ENCODE peak calls at places on chromosomes 3 and 15, in four cellular contexts. X, Y, U and J are unnamed samples.
A peak's percentile ranks its signal among the peaks of the same experiment; 100 is the strongest.

GRCh38 chr3:183818041-183818620 is 7.2 kb downstream of the MAP6D1 start:
- DNase-seq in X (no peak), Y (no peak), U (no peak), J (no peak)

GRCh38 chr3:179074656-179075055 is 3.0 kb upstream of the ZMAT3 start:
- DNase-seq in X (no peak), Y (no peak), U (no peak), J (no peak)

GRCh38 chr15:45522931-45523331 is 376 bp upstream of the SLC30A4 start:
- DNase-seq in X (no peak), Y (no peak), U (no peak), J (no peak)

GRCh38 chr3:134229038-134229437 is 21.6 kb downstream of the RYK start:
- DNase-seq in X (no peak), Y (no peak), U (no peak), J (no peak)

GRCh38 chr3:13022348-13023250 is 50.6 kb downstream of the IQSEC1 start:
- DNase-seq in X (no peak), Y (peak; percentile 64), U (no peak), J (no peak)

GRCh38 chr3:126116526-126116925 is 32.6 kb upstream of the SLC41A3 start:
- DNase-seq in X (no peak), Y (peak; percentile 6), U (no peak), J (no peak)

GRCh38 chr3:52055537-52056351 is 627 bp downstream of the DUSP7 start:
- DNase-seq in X (no peak), Y (peak; percentile 77), U (peak; percentile 18), J (no peak)

GRCh38 chr15:58731756-58732535 is 17.6 kb downstream of the ADAM10 start:
- DNase-seq in X (no peak), Y (no peak), U (peak; percentile 22), J (peak; percentile 72)

GRCh38 chr15:91109885-91110284 is 9.8 kb downstream of the SV2B start:
- DNase-seq in X (no peak), Y (no peak), U (no peak), J (no peak)

GRCh38 chr3:124700880-124701684 is 29.2 kb upstream of the UMPS start:
- DNase-seq in X (no peak), Y (no peak), U (no peak), J (no peak)

GRCh38 chr15:80780416-80781221 is 1.4 kb downstream of the CEMIP start:
- DNase-seq in X (no peak), Y (peak; percentile 91), U (peak; percentile 40), J (no peak)

GRCh38 chr15:68484696-68485400 is 52.9 kb upstream of the ITGA11 start:
- DNase-seq in X (no peak), Y (no peak), U (no peak), J (no peak)

DNA sequence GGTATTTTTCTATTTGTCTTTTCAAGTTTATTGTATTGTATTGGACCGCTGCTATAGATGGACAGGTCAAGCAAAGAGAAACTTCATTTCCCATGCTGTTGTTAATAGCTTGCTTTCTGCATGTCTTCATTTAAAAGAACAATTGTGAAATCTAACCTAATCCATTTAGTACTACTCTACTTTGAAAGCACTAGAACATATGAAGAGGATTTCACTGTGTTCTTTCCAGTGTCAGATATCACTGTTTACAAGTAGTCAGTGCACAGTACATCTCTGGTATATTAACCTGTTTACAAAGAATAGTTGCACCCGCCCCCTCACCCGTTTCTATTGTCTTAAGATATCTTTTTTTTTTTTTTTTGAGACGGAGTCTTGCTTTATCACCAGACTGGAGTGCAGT is 21.8 kb upstream of the EDEM1 start:
- DNase-seq in X (no peak), Y (no peak), U (no peak), J (no peak)
- TF ChIP-seq EGR1 in X (no peak), Y (no peak), U (peak; percentile 43), J (no peak)

DNA sequence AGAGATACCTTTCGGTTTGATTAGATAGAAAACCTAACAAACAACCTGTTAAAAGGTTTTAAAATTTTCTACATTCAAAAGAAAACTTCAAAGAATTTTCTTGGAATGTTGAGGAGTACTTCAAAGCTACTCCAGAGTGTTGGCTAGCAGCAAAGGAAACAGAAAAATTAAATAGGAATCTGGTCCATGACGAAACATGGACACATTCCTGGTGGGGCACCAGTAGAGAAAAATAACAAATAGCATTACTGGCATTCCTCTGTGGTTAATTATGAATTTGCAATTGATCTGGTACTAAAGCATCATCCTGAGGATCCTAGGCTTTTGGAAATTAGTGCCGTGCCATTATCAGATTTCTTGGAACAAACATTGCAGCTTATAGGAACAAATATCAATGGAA is 59.5 kb upstream of the DPPA4 start:
- DNase-seq in X (no peak), Y (no peak), U (no peak), J (no peak)
- TF ChIP-seq MAX in X (no peak), Y (no peak), U (no peak), J (no peak)

GRCh38 chr15:86919581-86919980 is 839.9 kb downstream of the AGBL1 start:
- DNase-seq in X (no peak), Y (no peak), U (no peak), J (no peak)
- TF ChIP-seq EGR1 in X (no peak), Y (no peak), U (no peak), J (no peak)

DNA sequence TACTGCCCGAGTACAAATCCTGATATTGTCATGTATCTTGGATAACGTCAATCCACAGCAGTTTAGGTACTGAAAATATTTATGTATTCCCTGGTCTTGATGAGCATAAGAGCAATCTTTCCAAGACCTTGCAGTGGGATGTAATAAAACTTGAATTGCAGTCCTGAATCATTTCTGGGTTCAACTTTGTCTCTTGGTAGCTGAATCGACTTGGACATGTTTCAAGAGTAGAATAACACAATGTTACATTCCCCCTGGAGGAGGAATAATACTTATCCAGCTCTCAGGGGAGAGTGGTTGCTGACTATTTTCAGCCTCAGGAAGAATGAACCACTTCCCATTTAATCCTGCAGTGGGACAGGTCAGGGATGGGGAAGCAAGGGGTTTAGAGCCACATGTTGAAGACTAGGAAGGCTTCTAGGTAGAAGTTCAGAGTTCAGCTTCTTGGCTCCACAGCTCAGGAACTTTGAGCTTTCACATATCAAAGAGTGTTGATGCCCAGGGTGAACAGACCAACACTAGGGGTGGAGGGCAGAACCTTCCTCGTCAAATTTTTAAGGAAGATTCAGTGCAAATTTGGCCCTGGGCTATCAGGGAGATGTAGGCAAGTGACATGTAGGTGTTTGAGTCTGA is 43.4 kb upstream of the GPD1L start:
- DNase-seq in X (no peak), Y (no peak), U (no peak), J (no peak)
- TF ChIP-seq MAX in X (no peak), Y (no peak), U (no peak), J (no peak)